ENCODE peak calls at places on chromosomes 13 and 19, in four cellular contexts. One of them, this sample, is unnamed.

GRCh38 chr13:99484405-99484981 is 16.8 kb upstream of the TM9SF2 start:
- DNase-seq in Peyer's patch: no peak
- DNase-seq in OCI-LY7: no peak
- DNase-seq in HCT116: no peak
- DNase-seq in this sample: no peak

GRCh38 chr13:44854264-44855060 is 134.8 kb downstream of the NUFIP1 start:
- DNase-seq in Peyer's patch: peak; percentile 74
- DNase-seq in OCI-LY7: no peak
- DNase-seq in HCT116: no peak
- DNase-seq in this sample: no peak

GRCh38 chr13:26914624-26915023 is 154.0 kb upstream of the GPR12 start:
- DNase-seq in Peyer's patch: no peak
- DNase-seq in OCI-LY7: no peak
- DNase-seq in HCT116: peak; percentile 6
- DNase-seq in this sample: no peak

GRCh38 chr19:29401712-29402421 is 123.9 kb upstream of the VSTM2B start:
- DNase-seq in Peyer's patch: no peak
- DNase-seq in OCI-LY7: no peak
- DNase-seq in HCT116: no peak
- DNase-seq in this sample: no peak

GRCh38 chr13:110015253-110015652 is 228.9 kb upstream of the IRS2 start:
- DNase-seq in Peyer's patch: no peak
- DNase-seq in OCI-LY7: no peak
- DNase-seq in HCT116: no peak
- DNase-seq in this sample: no peak

GRCh38 chr19:58021541-58022282 is 12.1 kb upstream of the ZSCAN1 start:
- DNase-seq in Peyer's patch: no peak
- DNase-seq in OCI-LY7: no peak
- DNase-seq in HCT116: no peak
- DNase-seq in this sample: peak; percentile 70

GRCh38 chr19:18558595-18558994 is 925 bp downstream of the KXD1 start:
- DNase-seq in Peyer's patch: no peak
- DNase-seq in OCI-LY7: no peak
- DNase-seq in HCT116: no peak
- DNase-seq in this sample: no peak

GRCh38 chr13:84126671-84127171 is 244.4 kb upstream of the SLITRK1 start:
- DNase-seq in Peyer's patch: no peak
- DNase-seq in OCI-LY7: no peak
- DNase-seq in HCT116: no peak
- DNase-seq in this sample: no peak

GRCh38 chr19:14006766-14007562 is 844 bp upstream of the RFX1 start:
- DNase-seq in Peyer's patch: no peak
- DNase-seq in OCI-LY7: no peak
- DNase-seq in HCT116: no peak
- DNase-seq in this sample: peak; percentile 86

GRCh38 chr13:21668665-21669599 is 1.9 kb upstream of the FGF9 start:
- DNase-seq in Peyer's patch: peak; percentile 58
- DNase-seq in OCI-LY7: peak; percentile 69
- DNase-seq in HCT116: no peak
- DNase-seq in this sample: no peak

GRCh38 chr13:51923983-51924539 is 62.3 kb downstream of the CCDC70 start:
- DNase-seq in Peyer's patch: no peak
- DNase-seq in OCI-LY7: no peak
- DNase-seq in HCT116: peak; percentile 13
- DNase-seq in this sample: no peak

GRCh38 chr13:33799950-33800592 is 17.9 kb upstream of the RFC3 start:
- DNase-seq in Peyer's patch: no peak
- DNase-seq in OCI-LY7: peak; percentile 76
- DNase-seq in HCT116: peak; percentile 12
- DNase-seq in this sample: no peak

GRCh38 chr13:103862525-103862924 is 796.3 kb upstream of the SLC10A2 start:
- DNase-seq in Peyer's patch: no peak
- DNase-seq in OCI-LY7: no peak
- DNase-seq in HCT116: no peak
- DNase-seq in this sample: no peak

GRCh38 chr13:91323349-91323748 is 24.1 kb upstream of the MIR17HG start:
- DNase-seq in Peyer's patch: no peak
- DNase-seq in OCI-LY7: no peak
- DNase-seq in HCT116: no peak
- DNase-seq in this sample: no peak

GRCh38 chr19:14166448-14166847 is 30.1 kb upstream of the ASF1B start:
- DNase-seq in Peyer's patch: no peak
- DNase-seq in OCI-LY7: no peak
- DNase-seq in HCT116: no peak
- DNase-seq in this sample: no peak

GRCh38 chr19:47471733-47472457 is at the start of gene SLC8A2:
- DNase-seq in Peyer's patch: no peak
- DNase-seq in OCI-LY7: peak; percentile 34
- DNase-seq in HCT116: peak; percentile 35
- DNase-seq in this sample: peak; percentile 85

GRCh38 chr19:12596485-12596884 is 14.1 kb downstream of the ZNF490 start:
- DNase-seq in Peyer's patch: no peak
- DNase-seq in OCI-LY7: no peak
- DNase-seq in HCT116: no peak
- DNase-seq in this sample: no peak

GRCh38 chr13:72839831-72840426 is 58.0 kb downstream of the PIBF1 start:
- DNase-seq in Peyer's patch: peak; percentile 74
- DNase-seq in OCI-LY7: peak; percentile 39
- DNase-seq in HCT116: peak; percentile 47
- DNase-seq in this sample: peak; percentile 67

GRCh38 chr13:97892717-97893116 is 60.8 kb upstream of the IPO5 start:
- DNase-seq in Peyer's patch: no peak
- DNase-seq in OCI-LY7: no peak
- DNase-seq in HCT116: no peak
- DNase-seq in this sample: no peak

GRCh38 chr13:81872581-81872980 is 1531.7 kb upstream of the SPRY2 start:
- DNase-seq in Peyer's patch: no peak
- DNase-seq in OCI-LY7: no peak
- DNase-seq in HCT116: peak; percentile 12
- DNase-seq in this sample: peak; percentile 50

GRCh38 chr13:92677571-92677970 is 549.0 kb upstream of the GPC6 start:
- DNase-seq in Peyer's patch: no peak
- DNase-seq in OCI-LY7: no peak
- DNase-seq in HCT116: no peak
- DNase-seq in this sample: no peak

GRCh38 chr19:35328851-35329285 is at the start of gene CD22:
- DNase-seq in Peyer's patch: no peak
- DNase-seq in OCI-LY7: peak; percentile 88
- DNase-seq in HCT116: no peak
- DNase-seq in this sample: no peak

GRCh38 chr19:35284153-35285140 is 2.1 kb downstream of the HAMP start:
- DNase-seq in Peyer's patch: no peak
- DNase-seq in OCI-LY7: no peak
- DNase-seq in HCT116: no peak
- DNase-seq in this sample: no peak

GRCh38 chr19:3768748-3769099 is 3.3 kb downstream of the RAX2 start:
- DNase-seq in Peyer's patch: no peak
- DNase-seq in OCI-LY7: no peak
- DNase-seq in HCT116: no peak
- DNase-seq in this sample: no peak

GRCh38 chr13:27917121-27917947 is 2.5 kb upstream of the PDX1 start:
- DNase-seq in Peyer's patch: no peak
- DNase-seq in OCI-LY7: no peak
- DNase-seq in HCT116: no peak
- DNase-seq in this sample: no peak

GRCh38 chr13:109344552-109345157 is 441.7 kb downstream of the IRS2 start:
- DNase-seq in Peyer's patch: no peak
- DNase-seq in OCI-LY7: no peak
- DNase-seq in HCT116: no peak
- DNase-seq in this sample: no peak

GRCh38 chr13:99962242-99962641 is 9.3 kb downstream of the ZIC5 start:
- DNase-seq in Peyer's patch: no peak
- DNase-seq in OCI-LY7: no peak
- DNase-seq in HCT116: no peak
- DNase-seq in this sample: no peak

GRCh38 chr19:18322318-18322758 is 538 bp downstream of the LSM4 start:
- DNase-seq in Peyer's patch: peak; percentile 81
- DNase-seq in OCI-LY7: peak; percentile 77
- DNase-seq in HCT116: no peak
- DNase-seq in this sample: peak; percentile 74

GRCh38 chr19:8452446-8453123 is 7.8 kb downstream of the HNRNPM start:
- DNase-seq in Peyer's patch: no peak
- DNase-seq in OCI-LY7: no peak
- DNase-seq in HCT116: no peak
- DNase-seq in this sample: no peak

GRCh38 chr19:8455018-8455417 is 10.2 kb downstream of the HNRNPM start:
- DNase-seq in Peyer's patch: no peak
- DNase-seq in OCI-LY7: no peak
- DNase-seq in HCT116: no peak
- DNase-seq in this sample: no peak

GRCh38 chr19:8451885-8452284 is 7.1 kb downstream of the HNRNPM start:
- DNase-seq in Peyer's patch: no peak
- DNase-seq in OCI-LY7: no peak
- DNase-seq in HCT116: no peak
- DNase-seq in this sample: no peak

GRCh38 chr19:8454218-8454617 is 9.4 kb downstream of the HNRNPM start:
- DNase-seq in Peyer's patch: no peak
- DNase-seq in OCI-LY7: no peak
- DNase-seq in HCT116: no peak
- DNase-seq in this sample: no peak

DNA sequence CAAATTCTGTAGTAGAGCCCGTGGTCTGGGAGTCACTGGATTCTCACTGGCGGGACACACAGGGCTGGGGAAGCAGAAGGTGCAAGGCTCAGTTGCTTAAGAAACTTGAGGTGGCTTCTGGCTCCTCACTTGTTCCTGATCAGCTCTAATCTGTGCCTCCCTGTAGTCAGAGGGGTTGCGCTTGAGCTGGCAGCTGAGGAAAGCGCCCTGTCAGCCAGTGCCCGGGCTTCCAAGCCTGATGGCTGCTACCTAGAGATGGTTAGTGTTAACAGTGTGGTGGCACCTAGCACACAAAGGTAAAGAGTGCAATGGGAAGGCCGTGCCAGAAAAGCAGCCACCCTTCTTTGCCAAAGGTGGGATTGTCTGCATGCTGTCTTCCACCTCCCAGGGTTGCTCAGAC is 8.8 kb downstream of the HNRNPM start:
- DNase-seq in Peyer's patch: no peak
- DNase-seq in OCI-LY7: no peak
- DNase-seq in HCT116: no peak
- DNase-seq in this sample: no peak
- H3K4me1 ChIP-seq in Peyer's patch: peaks cover 11% of the 10 kb centered on the region
- H3K4me1 ChIP-seq in OCI-LY7: peaks cover 60% of the 10 kb centered on the region
- H3K4me1 ChIP-seq in HCT116: peaks cover 37% of the 10 kb centered on the region
- H3K4me1 ChIP-seq in this sample: peaks cover 13% of the 10 kb centered on the region

DNA sequence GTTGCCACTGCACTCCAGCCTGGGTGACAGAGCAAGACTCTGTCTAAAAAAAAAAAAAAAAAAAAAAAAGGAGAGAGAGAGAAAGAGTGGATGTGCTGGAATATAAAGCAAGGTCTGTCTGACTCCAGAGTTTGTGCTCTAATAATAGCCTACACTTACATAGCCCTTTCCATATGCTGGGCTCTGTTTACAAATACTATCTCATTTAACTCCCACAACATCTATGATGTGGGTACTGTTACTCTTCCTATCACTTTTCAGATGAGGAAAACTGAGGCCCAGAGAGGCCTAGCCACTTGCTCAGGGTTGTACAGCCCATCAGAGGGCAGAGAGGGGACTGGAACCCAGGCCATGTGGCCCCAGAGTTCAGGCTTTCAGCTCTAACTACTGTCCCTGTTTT is 15.9 kb upstream of the PAK4 start:
- DNase-seq in Peyer's patch: no peak
- DNase-seq in OCI-LY7: no peak
- DNase-seq in HCT116: no peak
- DNase-seq in this sample: no peak
- H3K4me3 ChIP-seq in Peyer's patch: no peak overlapping the region
- H3K4me3 ChIP-seq in OCI-LY7: no peak overlapping the region
- H3K4me3 ChIP-seq in HCT116: no peak overlapping the region
- H3K4me3 ChIP-seq in this sample: no peak overlapping the region

GRCh38 chr19:2058570-2059421 is 7.8 kb upstream of the MKNK2 start:
- DNase-seq in Peyer's patch: no peak
- DNase-seq in OCI-LY7: no peak
- DNase-seq in HCT116: no peak
- DNase-seq in this sample: no peak

GRCh38 chr19:2055871-2056809 is 5.1 kb upstream of the MKNK2 start:
- DNase-seq in Peyer's patch: no peak
- DNase-seq in OCI-LY7: peak; percentile 57
- DNase-seq in HCT116: peak; percentile 53
- DNase-seq in this sample: no peak

GRCh38 chr19:2054763-2055162 is 3.7 kb upstream of the MKNK2 start:
- DNase-seq in Peyer's patch: peak; percentile 79
- DNase-seq in OCI-LY7: peak; percentile 25
- DNase-seq in HCT116: no peak
- DNase-seq in this sample: no peak

GRCh38 chr19:2057484-2058469 is 6.7 kb upstream of the MKNK2 start:
- DNase-seq in Peyer's patch: no peak
- DNase-seq in OCI-LY7: no peak
- DNase-seq in HCT116: no peak
- DNase-seq in this sample: no peak

GRCh38 chr19:2056810-2057192 is 5.8 kb upstream of the MKNK2 start:
- DNase-seq in Peyer's patch: no peak
- DNase-seq in OCI-LY7: no peak
- DNase-seq in HCT116: no peak
- DNase-seq in this sample: no peak
- H3K4me1 ChIP-seq in Peyer's patch: peaks cover 50% of the 10 kb centered on the region
- H3K4me1 ChIP-seq in OCI-LY7: peaks cover 72% of the 10 kb centered on the region
- H3K4me1 ChIP-seq in HCT116: peaks cover 93% of the 10 kb centered on the region
- H3K4me1 ChIP-seq in this sample: peaks cover 12% of the 10 kb centered on the region

GRCh38 chr19:50722248-50723013 is 733 bp upstream of the CLEC11A start:
- DNase-seq in Peyer's patch: no peak
- DNase-seq in OCI-LY7: no peak
- DNase-seq in HCT116: no peak
- DNase-seq in this sample: no peak
- H3K4me3 ChIP-seq in Peyer's patch: no peak overlapping the region
- H3K4me3 ChIP-seq in OCI-LY7: no peak overlapping the region
- H3K4me3 ChIP-seq in HCT116: no peak overlapping the region
- H3K4me3 ChIP-seq in this sample: no peak overlapping the region

GRCh38 chr13:75482070-75482819 is at the start of gene TBC1D4:
- DNase-seq in Peyer's patch: peak; percentile 84
- DNase-seq in OCI-LY7: peak; percentile 91
- DNase-seq in HCT116: peak; percentile 76
- DNase-seq in this sample: peak; percentile 95
- H3K4me1 ChIP-seq in Peyer's patch: peaks cover 7% of the 10 kb centered on the region
- H3K4me1 ChIP-seq in OCI-LY7: peaks cover 24% of the 10 kb centered on the region
- H3K4me1 ChIP-seq in HCT116: peaks cover 38% of the 10 kb centered on the region
- H3K4me1 ChIP-seq in this sample: peaks cover 8% of the 10 kb centered on the region

GRCh38 chr19:40282209-40282580 is 3.0 kb downstream of the AKT2 start:
- DNase-seq in Peyer's patch: no peak
- DNase-seq in OCI-LY7: no peak
- DNase-seq in HCT116: no peak
- DNase-seq in this sample: no peak
- H3K4me3 ChIP-seq in Peyer's patch: no peak overlapping the region
- H3K4me3 ChIP-seq in OCI-LY7: peak overlapping the region; percentile 48
- H3K4me3 ChIP-seq in HCT116: no peak overlapping the region
- H3K4me3 ChIP-seq in this sample: no peak overlapping the region

This sample was measured in BE2C.